ENCODE peak calls at places on chromosome 1, in eight cellular contexts. V is C1 segment of cervical spinal cord, N is HTR-8/SVneo, I is substantia nigra, G is GM04503, M is right cardiac atrium, D is tibial artery, A is GM19239. C is an unnamed sample.

GRCh38 chr1:119040906-119041305 is 52.8 kb upstream of the TBX15 start:
- DNase-seq in V (no peak), N (no peak), I (no peak), G (peak; percentile 22), M (peak; percentile 56), D (peak; percentile 61), A (no peak), C (peak; percentile 51)

GRCh38 chr1:77282187-77282865 is 507 bp downstream of the AK5 start:
- DNase-seq in V (no peak), N (peak; percentile 19), I (no peak), G (no peak), M (peak; percentile 15), D (no peak), A (no peak), C (peak; percentile 12)

GRCh38 chr1:14304381-14304865 is 294.1 kb upstream of the KAZN start:
- DNase-seq in V (no peak), N (no peak), I (no peak), G (peak; percentile 80), M (no peak), D (no peak), A (no peak), C (no peak)

GRCh38 chr1:31662463-31662862 is 17.8 kb upstream of the PEF1 start:
- DNase-seq in V (no peak), N (no peak), I (no peak), G (no peak), M (no peak), D (no peak), A (no peak), C (no peak)

GRCh38 chr1:234862360-234862943 is 252.5 kb upstream of the IRF2BP2 start:
- DNase-seq in V (no peak), N (no peak), I (no peak), G (no peak), M (no peak), D (no peak), A (no peak), C (no peak)

GRCh38 chr1:84735483-84735882 is 45.2 kb upstream of the SSX2IP start:
- DNase-seq in V (no peak), N (no peak), I (no peak), G (no peak), M (no peak), D (no peak), A (no peak), C (no peak)

GRCh38 chr1:228894442-228894989 is 159.2 kb downstream of the RHOU start:
- DNase-seq in V (no peak), N (no peak), I (no peak), G (no peak), M (no peak), D (no peak), A (no peak), C (no peak)

GRCh38 chr1:181349512-181349911 is 133.8 kb upstream of the CACNA1E start:
- DNase-seq in V (no peak), N (no peak), I (no peak), G (no peak), M (no peak), D (no peak), A (no peak), C (no peak)

GRCh38 chr1:167957710-167958109 is 20.8 kb upstream of the MPC2 start:
- DNase-seq in V (no peak), N (no peak), I (no peak), G (no peak), M (no peak), D (no peak), A (no peak), C (no peak)

GRCh38 chr1:185288435-185288834 is 28.6 kb downstream of the IVNS1ABP start:
- DNase-seq in V (no peak), N (no peak), I (no peak), G (no peak), M (no peak), D (no peak), A (no peak), C (no peak)

GRCh38 chr1:25541889-25542658 is 1.3 kb upstream of the LDLRAP1 start:
- DNase-seq in V (no peak), N (no peak), I (no peak), G (no peak), M (no peak), D (no peak), A (no peak), C (no peak)

GRCh38 chr1:23103001-23103879 is 65.4 kb downstream of the LUZP1 start:
- DNase-seq in V (no peak), N (peak; percentile 45), I (no peak), G (no peak), M (no peak), D (no peak), A (no peak), C (peak; percentile 12)

GRCh38 chr1:162011337-162012012 is 12.2 kb downstream of the OLFML2B start:
- DNase-seq in V (no peak), N (no peak), I (no peak), G (no peak), M (peak; percentile 64), D (no peak), A (no peak), C (no peak)

GRCh38 chr1:59026472-59026948 is 242.7 kb upstream of the JUN start:
- DNase-seq in V (no peak), N (no peak), I (no peak), G (peak; percentile 100), M (no peak), D (no peak), A (no peak), C (peak; percentile 85)

GRCh38 chr1:156270314-156270713 is 12.3 kb downstream of the SMG5 start:
- DNase-seq in V (no peak), N (no peak), I (no peak), G (no peak), M (no peak), D (no peak), A (no peak), C (no peak)

GRCh38 chr1:219081943-219082925 is 91.4 kb upstream of the LYPLAL1 start:
- DNase-seq in V (no peak), N (no peak), I (no peak), G (no peak), M (no peak), D (no peak), A (no peak), C (no peak)

GRCh38 chr1:180421614-180422013 is 80.8 kb downstream of the ACBD6 start:
- DNase-seq in V (no peak), N (no peak), I (no peak), G (no peak), M (no peak), D (no peak), A (no peak), C (no peak)

GRCh38 chr1:62599044-62599443 is 1.7 kb downstream of the ANGPTL3 start:
- DNase-seq in V (no peak), N (no peak), I (no peak), G (no peak), M (no peak), D (no peak), A (no peak), C (no peak)

GRCh38 chr1:224766266-224766665 is 150.1 kb downstream of the CNIH3 start:
- DNase-seq in V (no peak), N (no peak), I (no peak), G (no peak), M (no peak), D (no peak), A (no peak), C (no peak)

GRCh38 chr1:8020032-8020431 is 6.1 kb downstream of the ERRFI1 start:
- DNase-seq in V (no peak), N (no peak), I (no peak), G (no peak), M (no peak), D (no peak), A (no peak), C (peak; percentile 52)

GRCh38 chr1:205294175-205294913 is 27.2 kb downstream of the NUAK2 start:
- DNase-seq in V (no peak), N (peak; percentile 75), I (no peak), G (peak; percentile 83), M (peak; percentile 61), D (no peak), A (no peak), C (peak; percentile 90)

GRCh38 chr1:17816511-17816910 is 61.4 kb downstream of the ACTL8 start:
- DNase-seq in V (no peak), N (no peak), I (no peak), G (no peak), M (no peak), D (no peak), A (no peak), C (no peak)

GRCh38 chr1:244174922-244175521 is 123.9 kb downstream of the ZBTB18 start:
- DNase-seq in V (no peak), N (no peak), I (no peak), G (no peak), M (no peak), D (no peak), A (no peak), C (no peak)

GRCh38 chr1:84982395-84982794 is 14.5 kb downstream of the MCOLN2 start:
- DNase-seq in V (no peak), N (no peak), I (no peak), G (no peak), M (no peak), D (no peak), A (no peak), C (no peak)

GRCh38 chr1:173570370-173571030 is 32.4 kb downstream of the SLC9C2 start:
- DNase-seq in V (no peak), N (no peak), I (no peak), G (no peak), M (no peak), D (no peak), A (no peak), C (no peak)

GRCh38 chr1:24659993-24660665 is 17.0 kb downstream of the SRRM1 start:
- DNase-seq in V (no peak), N (no peak), I (no peak), G (no peak), M (no peak), D (no peak), A (no peak), C (peak; percentile 33)

GRCh38 chr1:183827801-183828200 is 22.9 kb downstream of the RGL1 start:
- DNase-seq in V (no peak), N (no peak), I (no peak), G (no peak), M (no peak), D (no peak), A (no peak), C (peak; percentile 11)

GRCh38 chr1:244789731-244790130 is 45.7 kb upstream of the COX20 start:
- DNase-seq in V (no peak), N (no peak), I (no peak), G (no peak), M (no peak), D (no peak), A (no peak), C (no peak)

GRCh38 chr1:84434081-84434755 is 35.9 kb downstream of the DNASE2B start:
- DNase-seq in V (no peak), N (no peak), I (no peak), G (no peak), M (no peak), D (no peak), A (no peak), C (no peak)

GRCh38 chr1:185112343-185112742 is 44.4 kb downstream of the TRMT1L start:
- DNase-seq in V (no peak), N (no peak), I (no peak), G (no peak), M (no peak), D (no peak), A (no peak), C (no peak)

GRCh38 chr1:165697881-165698842 is at the start of gene ALDH9A1:
- DNase-seq in V (peak; percentile 80), N (peak; percentile 96), I (peak; percentile 72), G (peak; percentile 50), M (peak; percentile 92), D (peak; percentile 83), A (peak; percentile 62), C (peak; percentile 58)

C was measured in trophoblast cell.